ENCODE peak calls at places on chromosome 2, in four cellular contexts. W, N, V and O are unnamed samples.
A peak's percentile ranks its signal among the peaks of the same experiment; 100 is the strongest.

GRCh38 chr2:235494716-235495372 is 1.0 kb downstream of the AGAP1 start:
- DNase-seq in W (no peak), N (no peak), V (peak; percentile 26), O (no peak)

GRCh38 chr2:97728091-97728596 is 14.8 kb downstream of the ZAP70 start:
- DNase-seq in W (peak; percentile 53), N (no peak), V (no peak), O (no peak)

GRCh38 chr2:12107849-12108420 is 361.5 kb downstream of the LPIN1 start:
- DNase-seq in W (no peak), N (no peak), V (no peak), O (no peak)

GRCh38 chr2:45029215-45029614 is 20.0 kb upstream of the SIX2 start:
- DNase-seq in W (no peak), N (no peak), V (no peak), O (no peak)

GRCh38 chr2:157420771-157421323 is 23.0 kb downstream of the CYTIP start:
- DNase-seq in W (no peak), N (no peak), V (no peak), O (no peak)

GRCh38 chr2:45823723-45824206 is 172.3 kb downstream of the PRKCE start:
- DNase-seq in W (no peak), N (peak; percentile 52), V (peak; percentile 41), O (peak; percentile 78)

GRCh38 chr2:101442042-101442666 is 32.8 kb downstream of the RFX8 start:
- DNase-seq in W (no peak), N (no peak), V (no peak), O (no peak)

GRCh38 chr2:10980886-10981425 is 69.2 kb downstream of the KCNF1 start:
- DNase-seq in W (no peak), N (no peak), V (no peak), O (no peak)

GRCh38 chr2:9699139-9699823 is 68.5 kb upstream of the YWHAQ start:
- DNase-seq in W (no peak), N (no peak), V (no peak), O (no peak)

GRCh38 chr2:149561309-149561926 is 26.2 kb downstream of the MMADHC start:
- DNase-seq in W (no peak), N (no peak), V (peak; percentile 23), O (no peak)

GRCh38 chr2:98541906-98542305 is 66.4 kb downstream of the COA5 start:
- DNase-seq in W (no peak), N (no peak), V (no peak), O (no peak)

GRCh38 chr2:100707016-100707947 is 112.7 kb upstream of the NPAS2 start:
- DNase-seq in W (no peak), N (no peak), V (no peak), O (no peak)

GRCh38 chr2:82675186-82675585 is 1783.9 kb downstream of the SUCLG1 start:
- DNase-seq in W (no peak), N (no peak), V (no peak), O (no peak)

GRCh38 chr2:64214281-64215115 is 70.3 kb upstream of the PELI1 start:
- DNase-seq in W (peak; percentile 46), N (no peak), V (no peak), O (no peak)

GRCh38 chr2:205679410-205680009 is 2.8 kb upstream of the NRP2 start:
- DNase-seq in W (no peak), N (no peak), V (no peak), O (no peak)

GRCh38 chr2:142180820-142181533 is 50.2 kb upstream of the LRP1B start:
- DNase-seq in W (no peak), N (no peak), V (no peak), O (no peak)

GRCh38 chr2:176464886-176465564 is 195.8 kb downstream of the MTX2 start:
- DNase-seq in W (no peak), N (no peak), V (no peak), O (no peak)

GRCh38 chr2:75238670-75239330 is 39.5 kb upstream of the TACR1 start:
- DNase-seq in W (no peak), N (no peak), V (no peak), O (no peak)

GRCh38 chr2:127027715-127028114 is 79.2 kb downstream of the BIN1 start:
- DNase-seq in W (no peak), N (no peak), V (no peak), O (no peak)

GRCh38 chr2:132416996-132417395 is 391 bp downstream of the GPR39 start:
- DNase-seq in W (no peak), N (no peak), V (no peak), O (no peak)

GRCh38 chr2:239149501-239149900 is 251.3 kb downstream of the HDAC4 start:
- DNase-seq in W (peak; percentile 6), N (no peak), V (no peak), O (no peak)

GRCh38 chr2:227363756-227364155 is 15.3 kb downstream of the TM4SF20 start:
- DNase-seq in W (no peak), N (no peak), V (no peak), O (no peak)

GRCh38 chr2:238916176-238916874 is 68.4 kb downstream of the TWIST2 start:
- DNase-seq in W (no peak), N (no peak), V (no peak), O (no peak)

GRCh38 chr2:46025683-46026082 is 271.5 kb upstream of the EPAS1 start:
- DNase-seq in W (no peak), N (no peak), V (no peak), O (no peak)

GRCh38 chr2:134142903-134143302 is 111.0 kb upstream of the MGAT5 start:
- DNase-seq in W (no peak), N (no peak), V (no peak), O (no peak)

GRCh38 chr2:232324778-232325177 is 53.8 kb upstream of the ALPP start:
- DNase-seq in W (no peak), N (no peak), V (no peak), O (no peak)

GRCh38 chr2:74942263-74942662 is 16.2 kb upstream of the POLE4 start:
- DNase-seq in W (no peak), N (no peak), V (no peak), O (no peak)

GRCh38 chr2:214591359-214591758 is 180.5 kb downstream of the VWC2L start:
- DNase-seq in W (no peak), N (no peak), V (no peak), O (no peak)

GRCh38 chr2:213834746-213835145 is 550.5 kb downstream of the SPAG16 start:
- DNase-seq in W (no peak), N (no peak), V (no peak), O (no peak)

GRCh38 chr2:108423067-108423466 is 25.9 kb upstream of the GCC2 start:
- DNase-seq in W (no peak), N (no peak), V (no peak), O (no peak)

GRCh38 chr2:240467149-240467642 is 31.7 kb downstream of the GPC1 start:
- DNase-seq in W (no peak), N (peak; percentile 1), V (no peak), O (no peak)

GRCh38 chr2:98822301-98823164 is 91.6 kb upstream of the MGAT4A start:
- DNase-seq in W (peak; percentile 71), N (no peak), V (no peak), O (peak; percentile 72)

GRCh38 chr2:65177754-65178442 is 48.0 kb upstream of the RAB1A start:
- DNase-seq in W (no peak), N (no peak), V (no peak), O (no peak)

GRCh38 chr2:37323176-37323575 is 1.5 kb downstream of the PRKD3 start:
- DNase-seq in W (no peak), N (no peak), V (no peak), O (no peak)